ENCODE peak calls at places on chromosomes 12 and 14, in four cellular contexts. Q is GM18507; T is NCI-H1092 treated with DMSO at 0.1 percent for 48 hours; N is stimulated activated CD4-positive, alpha-beta T cell treated with anti-CD3 and anti-CD28 coated beads, Interleukin-4, amount 100 ng/mL, for 48 hours. R is an unnamed sample.

GRCh38 chr14:23351681-23352505 is 794 bp downstream of the SLC22A17 start:
- DNase-seq in Q (no peak), T (peak), N (no peak), R (no peak)

GRCh38 chr12:105064564-105065222 is 19.6 kb downstream of the ALDH1L2 start:
- DNase-seq in Q (no peak), T (no peak), N (no peak), R (no peak)

GRCh38 chr12:62922539-62922938 is 12.4 kb downstream of the PPM1H start:
- DNase-seq in Q (no peak), T (peak), N (no peak), R (no peak)

GRCh38 chr12:93990832-93991748 is 157.3 kb upstream of the PLXNC1 start:
- DNase-seq in Q (no peak), T (no peak), N (no peak), R (no peak)

GRCh38 chr14:57189070-57189469 is 79.6 kb downstream of the EXOC5 start:
- DNase-seq in Q (no peak), T (peak), N (no peak), R (no peak)

GRCh38 chr14:85387181-85387580 is 142.8 kb upstream of the FLRT2 start:
- DNase-seq in Q (no peak), T (no peak), N (no peak), R (no peak)

GRCh38 chr14:49954171-49954631 is 61.3 kb downstream of the ARF6 start:
- DNase-seq in Q (no peak), T (no peak), N (no peak), R (no peak)

GRCh38 chr14:95829321-95829720 is 47.3 kb upstream of the TUNAR start:
- DNase-seq in Q (no peak), T (no peak), N (no peak), R (no peak)

GRCh38 chr12:122137229-122137628 is 36.8 kb downstream of the IL31 start:
- DNase-seq in Q (no peak), T (no peak), N (no peak), R (no peak)